ENCODE peak calls at places on chromosomes 6 and 20, in eight cellular contexts. H, L, T, E, P, Q, X and O are unnamed samples.

GRCh38 chr20:33301192-33301930 is 18.3 kb downstream of the BPIFB1 start:
- DNase-seq in T (peak), H (no peak), P (no peak), Q (peak), E (peak), L (peak), X (no peak), O (peak)

GRCh38 chr20:44394520-44395182 is 39.2 kb downstream of the HNF4A start:
- DNase-seq in Q (peak), T (peak), H (peak), X (no peak), E (peak), L (no peak), P (no peak), O (no peak)

GRCh38 chr20:54680439-54680838 is 205.0 kb downstream of the DOK5 start:
- DNase-seq in X (no peak), Q (no peak), E (no peak), L (no peak), T (no peak), H (no peak), P (no peak), O (no peak)

GRCh38 chr6:55882731-55883595 is 7.6 kb upstream of the BMP5 start:
- DNase-seq in X (no peak), T (peak), P (no peak), E (peak), H (no peak), Q (peak), L (peak), O (no peak)

GRCh38 chr6:113969888-113970807 is 800 bp downstream of the HDAC2 start:
- DNase-seq in L (peak), P (peak), X (peak), H (peak), Q (peak), T (peak), E (peak), O (peak)

GRCh38 chr6:91276315-91276714 is 689.4 kb upstream of the MAP3K7 start:
- DNase-seq in T (no peak), L (no peak), E (no peak), X (peak), P (no peak), Q (peak), H (no peak), O (no peak)

GRCh38 chr20:54475334-54476287 is at the start of gene DOK5:
- DNase-seq in P (peak), L (peak), Q (no peak), X (peak), E (peak), T (peak), H (peak), O (no peak)

GRCh38 chr20:25461281-25461650 is 53.8 kb downstream of the GINS1 start:
- DNase-seq in L (no peak), T (no peak), X (no peak), E (no peak), Q (no peak), H (no peak), P (no peak), O (no peak)

GRCh38 chr6:15722731-15723130 is 59.9 kb upstream of the DTNBP1 start:
- DNase-seq in X (no peak), H (no peak), L (no peak), Q (no peak), E (no peak), P (no peak), T (no peak), O (no peak)

GRCh38 chr6:13528232-13528631 is 40.8 kb upstream of the GFOD1 start:
- DNase-seq in Q (peak), T (peak), X (no peak), H (no peak), L (no peak), E (peak), P (no peak), O (no peak)

GRCh38 chr6:11969092-11969491 is 43.0 kb upstream of the HIVEP1 start:
- DNase-seq in T (peak), Q (no peak), P (no peak), L (peak), X (no peak), H (no peak), E (peak), O (no peak)

GRCh38 chr6:76702187-76702586 is 629.7 kb upstream of the IMPG1 start:
- DNase-seq in X (no peak), Q (peak), T (peak), P (no peak), E (peak), L (peak), H (no peak), O (no peak)

GRCh38 chr6:45704056-45704790 is 311.4 kb downstream of the CLIC5 start:
- DNase-seq in H (no peak), Q (no peak), P (no peak), X (no peak), T (no peak), L (peak), E (no peak), O (no peak)

GRCh38 chr20:31684153-31685003 is 38.3 kb downstream of the BCL2L1 start:
- DNase-seq in P (no peak), L (no peak), T (no peak), X (no peak), H (no peak), E (no peak), Q (no peak), O (peak)

GRCh38 chr6:37048851-37049734 is 43.6 kb downstream of the FGD2 start:
- DNase-seq in P (peak), E (peak), T (peak), Q (no peak), L (peak), H (no peak), X (no peak), O (peak)

GRCh38 chr6:4355241-4355640 is 219.9 kb upstream of the ECI2 start:
- DNase-seq in P (no peak), X (no peak), H (no peak), T (peak), Q (peak), E (peak), L (peak), O (no peak)

GRCh38 chr6:106513813-106514212 is 115.5 kb downstream of the RTN4IP1 start:
- DNase-seq in E (no peak), L (peak), X (peak), P (no peak), T (no peak), Q (no peak), H (no peak), O (no peak)

GRCh38 chr20:38728237-38728761 is 4.0 kb downstream of the SLC32A1 start:
- DNase-seq in E (no peak), Q (no peak), P (no peak), H (peak), X (peak), T (no peak), L (no peak), O (peak)

GRCh38 chr20:38725458-38725958 is 1.2 kb downstream of the SLC32A1 start:
- DNase-seq in X (no peak), Q (no peak), L (no peak), T (no peak), E (no peak), H (no peak), P (no peak), O (peak)

GRCh38 chr20:38727602-38728236 is 3.4 kb downstream of the SLC32A1 start:
- DNase-seq in L (no peak), E (no peak), P (no peak), Q (no peak), X (no peak), H (no peak), T (no peak), O (peak)

GRCh38 chr20:38725959-38726848 is 1.9 kb downstream of the SLC32A1 start:
- DNase-seq in X (peak), L (peak), H (peak), T (peak), P (peak), E (peak), Q (peak), O (peak)

GRCh38 chr20:38726849-38727601 is 2.7 kb downstream of the SLC32A1 start:
- DNase-seq in E (peak), T (peak), X (peak), H (peak), P (no peak), Q (no peak), L (no peak), O (peak)
- TF ChIP-seq CTCF in E (peak), T (peak), X (peak), H (peak), P (no peak), Q (no peak), L (peak), O (peak)

DNA sequence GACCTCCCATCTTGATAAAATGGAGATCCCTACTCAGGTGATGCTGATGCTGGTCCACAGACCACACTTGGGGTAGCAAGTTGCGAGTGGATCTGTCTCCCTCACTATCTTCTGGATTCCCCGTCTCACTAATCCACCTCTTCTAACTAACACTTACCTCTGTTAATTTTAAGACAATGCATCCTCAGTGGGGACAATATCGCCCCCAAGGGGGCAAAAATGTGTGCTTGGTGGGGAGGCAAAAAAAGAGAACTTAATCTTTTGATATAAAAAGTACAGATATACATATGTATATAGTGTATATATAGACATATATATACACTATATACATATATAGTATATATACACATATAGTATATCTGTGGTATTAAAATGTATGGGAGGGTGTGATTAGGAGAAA is 4.3 kb downstream of the LRFN2 start:
- DNase-seq in L (no peak), P (no peak), H (no peak), Q (no peak), X (no peak), E (no peak), T (no peak), O (peak)
- TF ChIP-seq CTCF in L (no peak), P (no peak), H (peak), Q (no peak), X (peak), E (no peak), T (no peak), O (peak)

GRCh38 chr6:97726378-97726777 is 443.4 kb upstream of the MMS22L start:
- DNase-seq in X (peak), T (no peak), E (no peak), L (peak), H (peak), P (no peak), Q (peak), O (no peak)
- TF ChIP-seq CTCF in X (no peak), T (no peak), E (no peak), L (peak), H (peak), P (no peak), Q (no peak), O (no peak)

GRCh38 chr6:24145690-24146131 is 19.7 kb downstream of the NRSN1 start:
- DNase-seq in Q (no peak), H (no peak), X (no peak), L (no peak), P (no peak), T (no peak), E (no peak), O (no peak)
- TF ChIP-seq CTCF in Q (no peak), H (no peak), X (no peak), L (no peak), P (no peak), T (no peak), E (no peak), O (no peak)

DNA sequence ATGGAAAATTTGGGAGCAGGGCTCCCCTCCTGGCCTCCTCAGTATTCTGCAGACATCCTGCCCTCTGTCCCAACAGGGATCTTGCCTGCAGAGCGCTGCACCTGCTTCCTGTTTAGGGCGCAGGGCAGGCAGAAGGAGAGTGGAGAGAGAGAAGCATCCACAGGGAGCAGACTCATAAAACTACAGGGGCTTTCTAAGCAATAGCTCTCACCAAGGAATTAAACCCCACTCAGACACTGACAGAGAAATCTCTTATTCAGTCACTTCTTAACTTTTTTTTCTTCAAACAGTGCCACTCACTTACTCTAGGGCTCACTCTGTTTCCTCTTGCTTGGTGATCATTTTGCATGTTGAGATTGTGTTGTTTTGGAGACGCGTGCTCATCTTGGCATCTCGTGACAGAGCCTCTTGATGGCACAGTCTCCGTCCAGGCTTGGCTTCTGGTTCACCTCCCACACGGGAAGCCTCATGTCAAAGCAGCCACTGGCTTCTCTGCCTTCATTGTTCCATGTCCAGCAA is 153.1 kb upstream of the INSM1 start:
- DNase-seq in H (no peak), P (no peak), T (no peak), L (no peak), Q (no peak), E (no peak), X (no peak), O (no peak)
- TF ChIP-seq CTCF in H (peak), P (no peak), T (no peak), L (no peak), Q (no peak), E (no peak), X (no peak), O (no peak)

GRCh38 chr6:165834613-165835259 is 171.7 kb upstream of the PDE10A start:
- DNase-seq in X (no peak), L (no peak), Q (peak), P (peak), E (peak), H (no peak), T (peak), O (no peak)
- TF ChIP-seq CTCF in X (no peak), L (no peak), Q (no peak), P (no peak), E (no peak), H (no peak), T (no peak), O (no peak)

DNA sequence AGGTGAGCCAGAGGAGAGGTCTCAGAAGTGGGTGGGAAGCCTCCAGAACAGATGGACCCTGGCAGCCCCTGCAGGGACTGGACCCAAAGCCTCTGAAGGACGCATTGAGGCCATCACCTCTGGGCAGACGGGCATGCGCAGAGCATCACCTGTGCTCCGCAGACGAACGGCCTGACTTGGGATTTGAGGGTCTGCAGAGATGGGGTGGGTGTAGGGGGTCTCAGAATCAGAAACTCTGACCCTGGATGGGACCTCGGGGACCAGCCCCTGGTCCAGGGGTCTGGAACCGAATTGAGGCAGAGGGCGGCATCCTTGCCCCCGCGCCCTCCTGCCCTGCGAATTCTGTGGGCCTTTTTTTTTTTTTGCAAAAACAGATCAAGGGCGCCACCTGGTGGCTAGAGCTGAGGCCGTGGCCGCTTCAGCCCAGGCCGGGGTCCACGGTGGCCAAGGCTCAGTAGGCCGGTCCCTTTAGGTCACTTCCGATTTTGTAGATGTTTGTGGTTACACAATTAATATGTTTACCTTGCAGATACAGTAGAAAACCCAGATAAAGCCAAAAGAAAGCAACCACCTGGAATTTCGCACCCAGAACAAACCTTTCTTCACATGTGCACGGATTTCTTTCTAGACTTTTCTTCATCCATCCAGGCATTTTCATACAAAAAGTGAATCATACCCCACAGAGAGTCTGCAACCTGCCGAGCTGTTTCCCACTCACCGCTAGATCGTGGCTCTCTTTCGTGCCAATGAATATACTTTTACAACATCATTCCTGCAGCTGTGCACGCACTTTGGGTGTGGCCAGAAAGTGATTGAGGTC is 25.9 kb downstream of the ZBP1 start:
- DNase-seq in Q (peak), T (peak), L (peak), X (peak), P (no peak), H (peak), E (peak), O (peak)
- TF ChIP-seq CTCF in Q (peak), T (peak), L (peak), X (peak), P (peak), H (peak), E (peak), O (peak)